ENCODE peak calls at places on chromosome 1, in four cellular contexts. H, T, C and M are unnamed samples.

GRCh38 chr1:160115545-160116276 is at the start of gene ATP1A2:
- DNase-seq in H (no peak), T (peak), C (no peak), M (no peak)

GRCh38 chr1:18426580-18426979 is 54.1 kb upstream of the KLHDC7A start:
- DNase-seq in H (no peak), T (no peak), C (no peak), M (no peak)

GRCh38 chr1:55640708-55641473 is 425.7 kb upstream of the USP24 start:
- DNase-seq in H (no peak), T (no peak), C (peak), M (no peak)

GRCh38 chr1:10280442-10281350 is 70.3 kb downstream of the KIF1B start:
- DNase-seq in H (peak), T (no peak), C (no peak), M (no peak)

GRCh38 chr1:90083995-90084394 is 89.1 kb downstream of the ZNF326 start:
- DNase-seq in H (no peak), T (no peak), C (no peak), M (no peak)

GRCh38 chr1:61244114-61244513 is 161.8 kb downstream of the NFIA start:
- DNase-seq in H (peak), T (no peak), C (no peak), M (no peak)

GRCh38 chr1:10059329-10059691 is 26.6 kb downstream of the UBE4B start:
- DNase-seq in H (no peak), T (no peak), C (no peak), M (no peak)

GRCh38 chr1:63902844-63903589 is 129.2 kb downstream of the ROR1 start:
- DNase-seq in H (peak), T (no peak), C (no peak), M (no peak)

GRCh38 chr1:905811-906531 is 17.8 kb upstream of the SAMD11 start:
- DNase-seq in H (no peak), T (no peak), C (peak), M (no peak)

GRCh38 chr1:23376890-23377811 is 7.5 kb upstream of the ZNF436 start:
- DNase-seq in H (peak), T (no peak), C (no peak), M (no peak)

GRCh38 chr1:157580179-157580827 is 17.6 kb downstream of the FCRL4 start:
- DNase-seq in H (peak), T (peak), C (no peak), M (peak)

GRCh38 chr1:247118946-247119446 is 14.8 kb upstream of the ZNF669 start:
- DNase-seq in H (no peak), T (no peak), C (no peak), M (peak)

GRCh38 chr1:228786361-228787129 is 51.3 kb downstream of the RHOU start:
- DNase-seq in H (no peak), T (no peak), C (no peak), M (no peak)

GRCh38 chr1:223189903-223190724 is 47.1 kb upstream of the TLR5 start:
- DNase-seq in H (peak), T (no peak), C (no peak), M (no peak)

GRCh38 chr1:74689800-74690696 is 16.5 kb upstream of the ERICH3 start:
- DNase-seq in H (peak), T (peak), C (peak), M (peak)

GRCh38 chr1:54805981-54806381 is 4.9 kb upstream of the TTC22 start:
- DNase-seq in H (no peak), T (no peak), C (no peak), M (no peak)

GRCh38 chr1:43442756-43443155 is 11.0 kb downstream of the HYI start:
- DNase-seq in H (no peak), T (no peak), C (no peak), M (no peak)

GRCh38 chr1:75338974-75339483 is 204.8 kb downstream of the LHX8 start:
- DNase-seq in H (no peak), T (no peak), C (no peak), M (no peak)

GRCh38 chr1:78263946-78264345 is 218.2 kb downstream of the GIPC2 start:
- DNase-seq in H (no peak), T (no peak), C (no peak), M (no peak)

GRCh38 chr1:162565460-162565859 is 3.9 kb downstream of the UAP1 start:
- DNase-seq in H (no peak), T (no peak), C (no peak), M (no peak)

GRCh38 chr1:220824031-220824989 is 37.6 kb downstream of the MTARC1 start:
- DNase-seq in H (peak), T (no peak), C (no peak), M (no peak)

GRCh38 chr1:226973371-226973897 is 33.3 kb downstream of the COQ8A start:
- DNase-seq in H (no peak), T (no peak), C (no peak), M (no peak)

GRCh38 chr1:205975387-205975998 is 27.7 kb downstream of the RAB7B start:
- DNase-seq in H (no peak), T (no peak), C (no peak), M (no peak)

GRCh38 chr1:43706598-43707190 is 642 bp upstream of the ST3GAL3 start:
- DNase-seq in H (no peak), T (peak), C (no peak), M (peak)

GRCh38 chr1:245039196-245039595 is 115.6 kb upstream of the KIF26B start:
- DNase-seq in H (no peak), T (no peak), C (no peak), M (no peak)

GRCh38 chr1:46303038-46303871 is at the start of the genes LRRC41 and UQCRH:
- DNase-seq in H (peak), T (peak), C (peak), M (peak)
- TF ChIP-seq CTCF in H (peak), T (no peak), C (no peak), M (peak)

DNA sequence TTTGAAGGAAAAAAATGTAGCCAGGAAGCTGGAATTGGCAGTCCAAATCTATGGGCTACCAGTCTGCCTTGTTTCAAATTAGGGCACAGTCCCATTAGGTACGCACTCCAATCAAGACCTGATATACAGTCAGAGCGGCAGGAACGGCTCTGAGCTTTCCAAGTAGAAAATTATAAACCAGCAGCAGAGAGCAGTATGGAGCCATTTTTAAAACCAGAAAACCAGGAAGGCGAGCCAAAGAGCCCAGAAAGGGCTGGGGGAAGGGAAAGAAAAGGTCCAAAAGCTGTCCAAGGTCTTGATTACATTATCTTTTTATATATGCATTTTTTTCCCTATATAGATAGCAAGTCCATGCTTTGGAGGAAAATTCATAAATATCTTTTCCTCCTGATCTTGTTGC is 719.0 kb downstream of the RWDD3 start:
- DNase-seq in H (peak), T (no peak), C (no peak), M (peak)
- TF ChIP-seq CTCF in H (peak), T (peak), C (no peak), M (no peak)

DNA sequence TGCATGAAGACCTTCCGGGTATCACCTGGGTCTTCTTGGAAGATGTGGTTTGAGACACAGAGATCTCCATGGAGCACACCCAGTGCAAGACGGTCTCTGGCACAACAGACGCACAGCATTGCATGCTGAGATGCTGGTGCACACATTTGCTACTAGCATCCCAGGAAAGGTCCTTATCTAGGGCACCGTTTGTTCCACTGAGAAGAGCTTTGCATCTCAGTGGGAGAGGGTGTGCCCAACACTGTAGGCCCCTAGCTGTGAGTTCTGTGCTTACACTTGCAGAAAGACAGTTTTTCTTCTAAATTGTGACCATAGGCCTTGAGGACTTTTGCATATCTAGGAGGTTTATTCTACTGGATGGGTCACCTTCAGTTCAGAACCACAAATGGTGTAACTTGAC is 554.1 kb downstream of the MATN1 start:
- DNase-seq in H (no peak), T (no peak), C (no peak), M (no peak)
- TF ChIP-seq CTCF in H (no peak), T (no peak), C (no peak), M (no peak)

GRCh38 chr1:204228896-204229295 is 15.1 kb upstream of the GOLT1A start:
- DNase-seq in H (no peak), T (no peak), C (no peak), M (no peak)
- TF ChIP-seq CTCF in H (no peak), T (no peak), C (no peak), M (no peak)

GRCh38 chr1:3412376-3412775 is 42.1 kb upstream of the ARHGEF16 start:
- DNase-seq in H (no peak), T (no peak), C (no peak), M (no peak)

GRCh38 chr1:3415260-3415952 is 39.1 kb upstream of the ARHGEF16 start:
- DNase-seq in H (no peak), T (no peak), C (no peak), M (no peak)

GRCh38 chr1:3417082-3417728 is 37.3 kb upstream of the ARHGEF16 start:
- DNase-seq in H (no peak), T (no peak), C (no peak), M (no peak)

GRCh38 chr1:3411806-3412205 is 42.7 kb upstream of the ARHGEF16 start:
- DNase-seq in H (no peak), T (no peak), C (no peak), M (no peak)

DNA sequence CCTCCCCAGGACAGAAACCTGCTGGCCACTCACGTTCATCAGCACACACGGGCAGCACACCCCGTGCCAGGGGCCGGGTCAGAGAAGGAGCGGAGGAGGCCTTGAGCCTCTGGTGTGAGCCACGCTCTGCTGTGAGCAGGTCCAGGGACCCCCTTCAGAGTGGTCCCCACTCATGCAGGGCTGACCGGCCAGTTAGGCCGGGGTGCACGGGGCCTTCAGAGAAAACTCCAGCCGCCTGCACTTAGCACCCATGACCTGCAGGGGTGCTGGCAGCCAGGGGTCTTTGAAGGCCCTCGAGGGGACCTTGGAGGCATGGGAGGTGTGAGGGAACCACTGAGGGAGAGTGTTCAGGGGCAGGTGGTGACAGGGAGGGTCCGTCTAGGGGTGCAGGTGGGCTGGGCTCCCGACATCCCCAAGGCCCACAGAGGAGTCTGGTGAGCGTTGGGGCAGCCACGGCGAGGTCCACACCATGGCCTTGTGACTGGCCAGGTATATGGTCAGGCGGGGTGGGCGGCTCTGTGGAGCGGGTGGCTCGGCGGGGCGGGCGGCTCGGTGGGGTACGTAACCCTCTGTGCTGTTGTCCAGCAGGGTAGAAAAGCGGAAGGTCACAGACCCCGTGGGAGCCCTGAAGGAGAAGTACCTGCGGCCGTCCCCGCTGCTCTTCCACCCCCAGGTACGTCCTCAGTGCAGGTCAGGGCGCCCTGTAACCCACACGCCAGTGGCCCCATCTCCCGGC is 40.3 kb upstream of the ARHGEF16 start:
- DNase-seq in H (no peak), T (no peak), C (no peak), M (no peak)
- TF ChIP-seq CTCF in H (no peak), T (no peak), C (no peak), M (peak)

GRCh38 chr1:73627723-73628122 is 570.3 kb downstream of the LRRIQ3 start:
- DNase-seq in H (no peak), T (no peak), C (no peak), M (peak)
- TF ChIP-seq CTCF in H (no peak), T (no peak), C (no peak), M (no peak)

DNA sequence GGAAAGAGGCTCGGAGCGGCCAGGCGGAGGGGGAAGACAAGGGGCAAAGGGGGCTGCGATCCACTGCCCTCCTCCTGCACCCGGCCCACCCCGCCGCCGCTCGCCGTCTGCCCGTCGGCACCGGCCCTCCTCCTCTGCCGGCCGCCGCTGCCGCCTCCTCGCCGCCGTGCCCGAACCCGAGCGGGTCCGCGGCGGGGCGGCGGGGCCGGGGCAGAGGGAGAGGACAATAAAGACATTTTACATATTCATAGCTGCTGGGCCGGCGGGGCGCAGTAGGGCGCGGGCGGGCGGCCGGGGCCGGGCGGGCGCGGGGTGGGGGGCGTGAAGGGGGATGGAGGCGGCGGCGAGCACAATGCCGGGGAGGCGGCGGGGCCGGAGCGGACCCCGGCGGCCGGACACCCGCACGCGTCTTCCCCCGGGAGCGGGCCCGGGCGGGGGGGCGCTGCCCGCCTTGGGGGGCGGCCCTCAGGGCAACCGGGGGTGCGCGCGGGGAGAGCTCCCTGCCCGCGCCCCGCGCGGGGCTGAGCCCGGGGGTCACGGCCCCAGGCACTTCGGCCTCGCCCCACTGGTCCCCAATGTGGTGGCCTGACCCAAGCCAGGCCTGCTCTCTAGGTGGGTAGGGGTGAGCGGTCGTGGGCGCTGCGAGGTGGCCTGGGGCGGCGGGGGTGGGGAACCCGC is 579 bp downstream of the POU2F1 start:
- DNase-seq in H (no peak), T (peak), C (no peak), M (no peak)
- TF ChIP-seq CTCF in H (no peak), T (no peak), C (no peak), M (no peak)